ENCODE peak calls at places on chromosomes 7 and 10, in ten cellular contexts. P is GM12864; Y is T-cell; E is IMR-90; D is tibial nerve; X is BJ; N is astrocyte of the spinal cord; K is Right ventricle myocardium superior; S is stimulated activated CD4-positive, alpha-beta T cell treated with anti-CD3 and anti-CD28 coated beads, Interleukin-15, amount 100 ng/mL, for 48 hours; U is iPS-NIHi11. V is an unnamed sample.

GRCh38 chr7:85621286-85621685 is 434.4 kb upstream of the SEMA3D start:
- DNase-seq in P (no peak), Y (no peak), E (no peak), D (no peak), X (no peak), N (no peak), K (no peak), S (no peak), U (no peak), V (peak; percentile 3)

GRCh38 chr7:18667466-18667865 is 171.9 kb downstream of the HDAC9 start:
- DNase-seq in P (no peak), Y (no peak), E (peak; percentile 80), D (no peak), X (peak; percentile 29), N (peak; percentile 78), K (no peak), S (no peak), U (peak; percentile 10), V (peak; percentile 81)

GRCh38 chr10:52662255-52662654 is 110.3 kb downstream of the MBL2 start:
- DNase-seq in P (no peak), Y (no peak), E (no peak), D (no peak), X (no peak), N (no peak), K (no peak), S (no peak), U (no peak), V (no peak)

GRCh38 chr7:116526897-116527296 is 2.1 kb downstream of the CAV1 start:
- DNase-seq in P (no peak), Y (no peak), E (no peak), D (no peak), X (no peak), N (no peak), K (no peak), S (no peak), U (no peak), V (peak; percentile 29)

GRCh38 chr10:33253411-33253810 is 81.1 kb downstream of the NRP1 start:
- DNase-seq in P (no peak), Y (no peak), E (no peak), D (no peak), X (no peak), N (no peak), K (no peak), S (no peak), U (no peak), V (no peak)

GRCh38 chr7:105448181-105448580 is 59.5 kb upstream of the SRPK2 start:
- DNase-seq in P (peak; percentile 59), Y (no peak), E (no peak), D (no peak), X (no peak), N (no peak), K (no peak), S (no peak), U (no peak), V (no peak)

GRCh38 chr7:44280636-44280992 is 44.8 kb downstream of the CAMK2B start:
- DNase-seq in P (no peak), Y (no peak), E (no peak), D (peak; percentile 3), X (no peak), N (no peak), K (no peak), S (no peak), U (no peak), V (no peak)

GRCh38 chr7:131674131-131674530 is 117.7 kb upstream of the PODXL start:
- DNase-seq in P (no peak), Y (no peak), E (no peak), D (no peak), X (no peak), N (no peak), K (no peak), S (no peak), U (no peak), V (no peak)

GRCh38 chr10:65314253-65314652 is 1611.6 kb upstream of the LRRTM3 start:
- DNase-seq in P (no peak), Y (no peak), E (no peak), D (no peak), X (no peak), N (no peak), K (no peak), S (no peak), U (no peak), V (no peak)

GRCh38 chr10:96417432-96417831 is 58.6 kb upstream of the OPALIN start:
- DNase-seq in P (no peak), Y (no peak), E (no peak), D (no peak), X (no peak), N (peak; percentile 15), K (no peak), S (no peak), U (peak; percentile 79), V (no peak)

GRCh38 chr7:159020987-159021386 is 123.7 kb downstream of the VIPR2 start:
- DNase-seq in P (no peak), Y (no peak), E (no peak), D (no peak), X (no peak), N (no peak), K (peak; percentile 43), S (no peak), U (peak; percentile 57), V (no peak)

V was measured in fibroblast of the aortic adventitia.